ENCODE peak calls at places on chromosomes 4 and X, in eight cellular contexts. V is heart left ventricle, Y is spleen, W is right lobe of liver, A is body of pancreas, F is stomach, L is suprapubic skin, P is tibial nerve. B is an unnamed sample.

GRCh38 chr4:33959519-33959918 is 2284.8 kb downstream of the ARAP2 start:
- DNase-seq in P (no peak), L (no peak), F (no peak), A (no peak), V (no peak), Y (no peak), W (no peak), B (no peak)

GRCh38 chrX:145068450-145068849 is 178.9 kb upstream of the SPANXN1 start:
- DNase-seq in L (no peak), A (no peak), P (no peak), V (no peak), Y (no peak), F (no peak), W (no peak), B (no peak)

GRCh38 chrX:110320588-110320987 is 2.7 kb upstream of the AMMECR1 start:
- DNase-seq in A (no peak), F (no peak), Y (no peak), W (no peak), L (no peak), P (no peak), V (no peak), B (no peak)

GRCh38 chrX:13119386-13119785 is 75.0 kb upstream of the FAM9C start:
- DNase-seq in P (no peak), L (no peak), A (no peak), W (no peak), V (no peak), F (no peak), Y (no peak), B (no peak)

GRCh38 chr4:169099775-169100180 is 89.7 kb upstream of the CBR4 start:
- DNase-seq in Y (no peak), F (no peak), W (no peak), A (peak), V (peak), L (no peak), P (no peak), B (no peak)

GRCh38 chr4:41060352-41061318 is 153.7 kb downstream of the APBB2 start:
- DNase-seq in F (no peak), P (no peak), W (no peak), L (no peak), Y (no peak), V (no peak), A (no peak), B (no peak)

GRCh38 chrX:48896611-48897011 is 957 bp downstream of the TIMM17B start:
- DNase-seq in Y (peak), A (no peak), L (peak), F (no peak), W (no peak), V (no peak), P (no peak), B (no peak)

GRCh38 chr4:168815373-168816345 is 194.4 kb downstream of the CBR4 start:
- DNase-seq in L (no peak), A (no peak), Y (no peak), V (no peak), W (no peak), P (no peak), F (no peak), B (no peak)

GRCh38 chr4:148834804-148835598 is 392.8 kb upstream of the NR3C2 start:
- DNase-seq in F (no peak), V (no peak), W (no peak), Y (no peak), L (no peak), P (no peak), A (peak), B (no peak)

GRCh38 chr4:13678186-13678924 is 50.8 kb upstream of the BOD1L1 start:
- DNase-seq in A (no peak), P (no peak), L (no peak), F (no peak), Y (no peak), V (no peak), W (peak), B (peak)

GRCh38 chr4:112318239-112319142 is 21.3 kb downstream of the ALPK1 start:
- DNase-seq in W (no peak), F (no peak), Y (no peak), V (no peak), A (no peak), P (no peak), L (no peak), B (no peak)

GRCh38 chr4:109702950-109703663 is at the start of gene CASP6:
- DNase-seq in V (peak), A (peak), P (peak), Y (peak), W (peak), L (peak), F (peak), B (peak)

GRCh38 chr4:110681381-110681780 is 58.5 kb upstream of the PITX2 start:
- DNase-seq in V (no peak), A (no peak), P (no peak), F (no peak), W (no peak), L (no peak), Y (no peak), B (no peak)

GRCh38 chrX:73847991-73848390 is 285.0 kb downstream of the CHIC1 start:
- DNase-seq in V (no peak), A (no peak), F (no peak), L (no peak), P (no peak), W (no peak), Y (no peak), B (no peak)

GRCh38 chr4:15240764-15241163 is 187.1 kb upstream of the C1QTNF7 start:
- DNase-seq in F (no peak), Y (no peak), W (no peak), A (no peak), L (no peak), P (no peak), V (no peak), B (no peak)

GRCh38 chr4:88027611-88028608 is 20.5 kb downstream of the PKD2 start:
- DNase-seq in L (no peak), W (no peak), V (no peak), F (no peak), A (no peak), Y (no peak), P (no peak), B (peak)

GRCh38 chrX:42807393-42807792 is 29.4 kb upstream of the PPP1R2C start:
- DNase-seq in P (no peak), W (no peak), V (no peak), F (no peak), Y (no peak), A (no peak), L (no peak), B (no peak)

GRCh38 chr4:80452768-80453167 is 117.2 kb downstream of the CFAP299 start:
- DNase-seq in L (no peak), F (no peak), V (no peak), A (no peak), W (no peak), Y (no peak), P (no peak), B (no peak)

GRCh38 chrX:152299787-152300186 is 151.3 kb downstream of the GABRA3 start:
- DNase-seq in Y (no peak), P (no peak), W (no peak), A (no peak), V (no peak), L (no peak), F (no peak), B (no peak)

GRCh38 chrX:132967049-132967448 is 8.6 kb upstream of the HS6ST2 start:
- DNase-seq in L (no peak), A (no peak), Y (no peak), W (no peak), V (no peak), P (no peak), F (no peak), B (no peak)

GRCh38 chrX:49912866-49913265 is 9.5 kb upstream of the CLCN5 start:
- DNase-seq in V (no peak), F (no peak), A (no peak), W (no peak), L (no peak), P (no peak), Y (no peak), B (no peak)

GRCh38 chr4:101198741-101199339 is 148.5 kb downstream of the PPP3CA start:
- DNase-seq in L (no peak), W (no peak), Y (no peak), P (no peak), A (no peak), F (no peak), V (no peak), B (no peak)

GRCh38 chrX:46770006-46770816 is 11.3 kb upstream of the SLC9A7 start:
- DNase-seq in W (no peak), P (no peak), A (no peak), V (no peak), F (no peak), Y (no peak), L (no peak), B (no peak)

GRCh38 chr4:149708513-149709175 is 107.0 kb downstream of the IQCM start:
- DNase-seq in W (no peak), L (no peak), V (no peak), Y (no peak), F (no peak), P (no peak), A (no peak), B (no peak)

GRCh38 chrX:67619253-67619652 is 75.4 kb downstream of the AR start:
- DNase-seq in A (no peak), Y (no peak), L (no peak), P (no peak), F (no peak), V (no peak), W (no peak), B (no peak)

GRCh38 chrX:140762061-140762460 is 52.5 kb downstream of the LINC00632 start:
- DNase-seq in W (peak), F (peak), L (no peak), A (peak), Y (no peak), P (no peak), V (peak), B (peak)

GRCh38 chrX:153688071-153688470 is 345 bp downstream of the SLC6A8 start:
- DNase-seq in L (no peak), V (no peak), W (no peak), Y (no peak), F (no peak), P (no peak), A (no peak), B (peak)

GRCh38 chrX:153688534-153688899 is 791 bp downstream of the SLC6A8 start:
- DNase-seq in Y (no peak), L (no peak), V (no peak), W (no peak), F (no peak), P (no peak), A (no peak), B (peak)

GRCh38 chrX:153688900-153689590 is 1.3 kb downstream of the SLC6A8 start:
- DNase-seq in Y (no peak), A (peak), W (no peak), F (peak), P (no peak), V (peak), L (no peak), B (peak)

GRCh38 chrX:153685751-153686676 is 1.7 kb upstream of the SLC6A8 start:
- DNase-seq in W (peak), Y (peak), P (no peak), L (peak), V (no peak), F (no peak), A (no peak), B (no peak)

DNA sequence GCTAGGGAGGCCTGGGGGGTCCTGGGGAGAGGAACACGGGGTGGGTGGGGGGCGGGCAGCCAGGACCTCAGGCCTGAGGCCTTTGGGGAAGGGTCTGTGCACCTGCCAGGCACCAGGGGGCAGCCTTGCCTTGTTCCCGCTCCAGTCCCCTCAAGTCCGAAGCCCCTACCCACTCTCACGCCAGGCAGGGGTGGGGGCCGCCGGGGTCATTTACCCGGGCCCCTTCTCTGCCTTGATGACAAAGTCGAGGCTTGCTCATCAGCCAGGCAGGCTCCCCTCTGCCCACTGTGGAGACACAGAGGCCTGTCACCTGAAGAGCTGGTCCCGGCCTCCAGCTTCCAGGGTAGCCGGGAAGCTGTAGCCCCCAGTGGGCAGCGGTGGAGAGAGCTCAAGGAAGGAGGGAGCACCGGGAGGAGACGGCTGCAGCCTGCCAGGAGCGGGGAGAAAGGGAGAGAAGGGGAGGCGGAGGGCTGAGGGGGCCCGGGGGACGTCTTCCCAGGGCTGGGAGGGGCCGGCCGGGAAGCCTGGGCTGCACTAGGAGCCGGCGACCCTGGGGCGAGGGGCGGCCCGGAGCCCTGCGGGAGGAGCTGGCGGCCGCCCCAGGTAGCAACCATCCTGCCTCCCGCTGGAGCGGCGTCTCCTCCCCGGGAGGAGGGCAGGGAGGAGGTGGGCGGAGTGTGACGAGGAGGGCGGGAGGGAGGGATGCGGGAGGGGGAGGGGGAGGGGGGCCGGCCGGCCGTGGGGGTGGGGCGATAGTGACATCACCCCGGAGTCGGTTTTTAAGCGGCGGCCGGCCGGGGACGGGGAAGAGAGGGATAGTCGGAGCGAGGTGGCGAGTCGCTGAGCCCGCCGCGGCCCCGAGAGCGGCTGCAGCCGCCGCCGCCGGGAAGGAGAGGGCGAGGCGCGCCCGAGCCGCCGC is at the start of gene SLC6A8:
- DNase-seq in F (peak), V (peak), W (peak), P (peak), L (no peak), Y (no peak), A (peak), B (peak)
- TF ChIP-seq POLR2A in F (no peak), V (no peak), W (peak), P (no peak), L (peak), Y (peak), A (peak), B (no peak)

DNA sequence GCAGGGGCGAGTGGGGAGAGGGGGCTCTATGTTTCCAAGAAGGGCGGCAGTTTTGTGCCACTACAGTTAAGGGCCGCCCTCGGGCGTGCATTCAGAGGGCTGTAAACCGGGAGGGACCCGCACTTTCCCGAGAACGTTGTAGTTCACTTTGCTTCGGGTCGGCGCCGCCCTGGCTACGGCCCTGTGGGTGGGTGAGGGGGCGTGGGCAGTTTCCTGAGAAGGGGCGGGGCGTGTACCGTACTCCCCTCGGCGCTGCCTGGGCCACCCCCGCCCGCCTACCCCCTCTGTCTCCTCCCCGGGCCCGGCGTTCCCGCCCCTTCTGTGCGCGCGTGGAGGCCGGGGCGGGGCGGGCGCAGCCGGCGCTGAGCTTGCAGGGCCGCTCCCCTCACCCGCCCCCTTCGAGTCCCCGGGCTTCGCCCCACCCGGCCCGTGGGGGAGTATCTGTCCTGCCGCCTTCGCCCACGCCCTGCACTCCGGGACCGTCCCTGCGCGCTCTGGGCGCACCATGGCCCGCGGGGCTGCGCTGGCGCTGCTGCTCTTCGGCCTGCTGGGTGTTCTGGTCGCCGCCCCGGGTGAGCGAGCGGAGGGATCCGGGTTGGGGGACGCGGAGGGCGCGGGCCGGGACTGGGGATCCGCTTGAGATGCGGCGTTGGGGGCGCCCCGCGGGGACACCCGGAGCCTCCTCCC is at the start of gene CD99:
- DNase-seq in F (peak), Y (peak), A (peak), W (peak), P (peak), V (peak), L (peak), B (no peak)
- TF ChIP-seq POLR2A in F (peak), Y (peak), A (peak), W (peak), P (no peak), V (no peak), L (peak), B (peak)

DNA sequence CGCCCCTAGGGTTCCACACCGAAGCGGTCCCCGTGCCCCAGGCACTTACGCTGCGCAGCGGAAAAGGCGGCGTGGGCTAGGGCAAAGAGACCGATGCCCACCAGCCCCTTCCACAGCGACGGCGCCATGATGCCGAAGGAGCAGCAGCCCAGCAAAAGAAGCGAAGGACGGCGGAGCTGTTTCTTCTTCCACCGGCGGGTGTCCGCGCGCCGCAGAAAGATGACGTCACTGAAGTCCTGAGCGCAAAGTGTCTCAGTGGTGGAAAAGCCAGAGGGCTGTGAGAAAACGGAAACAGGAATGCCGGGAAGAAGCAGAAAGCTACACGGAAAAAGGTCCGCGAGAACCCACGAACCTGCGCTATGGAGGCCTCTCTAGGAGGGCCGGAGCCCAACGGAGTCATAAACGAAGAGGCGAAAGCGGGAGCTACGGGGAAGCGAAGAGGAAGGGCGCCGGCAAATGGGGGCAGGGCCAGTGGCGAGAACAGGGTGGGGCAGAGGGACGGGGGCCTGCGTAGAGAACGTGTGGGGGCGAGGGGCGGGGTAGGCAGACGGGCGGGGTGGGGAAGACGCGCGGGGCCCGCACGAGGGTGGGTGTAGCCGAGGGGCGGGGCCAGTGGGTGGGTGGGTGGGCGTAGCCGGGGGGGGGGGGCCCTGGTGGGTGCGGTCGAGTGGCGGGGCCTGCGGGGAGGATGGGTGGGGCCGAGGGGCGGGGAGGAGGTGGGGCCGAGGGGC is at the start of gene MMGT1:
- DNase-seq in P (peak), Y (peak), V (peak), A (peak), F (peak), W (peak), L (peak), B (peak)
- TF ChIP-seq POLR2A in P (peak), Y (no peak), V (no peak), A (peak), F (no peak), W (peak), L (peak), B (peak)

GRCh38 chr4:174282836-174283506 is 496 bp downstream of the FBXO8 start:
- DNase-seq in Y (peak), P (peak), V (peak), F (peak), W (peak), A (peak), L (peak), B (peak)

GRCh38 chr4:174284181-174284886 is 623 bp downstream of the CEP44 start:
- DNase-seq in A (no peak), F (no peak), W (no peak), V (no peak), L (no peak), Y (no peak), P (no peak), B (peak)

GRCh38 chr4:174286870-174287269 is 3.2 kb downstream of the CEP44 start:
- DNase-seq in W (no peak), P (no peak), A (no peak), L (no peak), Y (no peak), F (no peak), V (no peak), B (no peak)

GRCh38 chr4:174281182-174281737 is 2.2 kb downstream of the FBXO8 start:
- DNase-seq in V (no peak), W (no peak), P (no peak), L (no peak), F (no peak), A (no peak), Y (no peak), B (no peak)

GRCh38 chr4:174283507-174284180 is at the start of the genes CEP44 and FBXO8:
- DNase-seq in P (peak), L (peak), F (peak), Y (peak), V (peak), W (peak), A (peak), B (peak)
- TF ChIP-seq POLR2A in P (no peak), L (peak), F (no peak), Y (no peak), V (no peak), W (no peak), A (peak), B (peak)

GRCh38 chr4:99893991-99894981 is at the start of gene LAMTOR3:
- DNase-seq in L (peak), V (peak), A (peak), W (peak), F (peak), P (peak), Y (peak), B (peak)
- TF ChIP-seq POLR2A in L (peak), V (no peak), A (peak), W (no peak), F (no peak), P (no peak), Y (no peak), B (peak)